ENCODE peak calls at places on chromosomes 12 and 14, in ten cellular contexts. J, U, G, M, D, A, O, F, S and W are unnamed samples.

GRCh38 chr12:49133014-49133413 is 1.8 kb upstream of the TUBA1B start:
- DNase-seq in J (no peak), U (no peak), G (no peak), M (no peak), D (no peak), A (no peak), O (no peak), F (no peak), S (no peak), W (no peak)

GRCh38 chr12:52238206-52238840 is 5.3 kb downstream of the KRT7 start:
- DNase-seq in J (peak; percentile 4), U (peak; percentile 44), G (no peak), M (no peak), D (no peak), A (no peak), O (peak; percentile 50), F (no peak), S (no peak), W (no peak)

GRCh38 chr12:127125607-127126259 is 1141.2 kb upstream of the TMEM132C start:
- DNase-seq in J (no peak), U (peak; percentile 30), G (peak; percentile 97), M (peak; percentile 35), D (no peak), A (no peak), O (peak; percentile 20), F (peak; percentile 70), S (no peak), W (no peak)

GRCh38 chr12:16526693-16527092 is 79.3 kb downstream of the LMO3 start:
- DNase-seq in J (no peak), U (peak; percentile 93), G (peak; percentile 2), M (peak; percentile 51), D (no peak), A (no peak), O (peak; percentile 90), F (peak; percentile 8), S (no peak), W (no peak)

GRCh38 chr14:81137316-81137715 is 83.4 kb downstream of the GTF2A1 start:
- DNase-seq in J (no peak), U (peak; percentile 22), G (no peak), M (peak; percentile 17), D (no peak), A (no peak), O (peak; percentile 17), F (peak; percentile 50), S (no peak), W (no peak)

GRCh38 chr12:129202109-129202814 is 349.0 kb downstream of the GLT1D1 start:
- DNase-seq in J (no peak), U (no peak), G (no peak), M (no peak), D (no peak), A (no peak), O (no peak), F (no peak), S (no peak), W (no peak)

GRCh38 chr14:66600416-66600815 is 92.5 kb downstream of the GPHN start:
- DNase-seq in J (no peak), U (peak; percentile 62), G (no peak), M (no peak), D (no peak), A (no peak), O (peak; percentile 57), F (peak; percentile 24), S (no peak), W (no peak)

GRCh38 chr14:26765768-26766550 is 168.1 kb upstream of the NOVA1 start:
- DNase-seq in J (no peak), U (peak; percentile 93), G (no peak), M (no peak), D (no peak), A (no peak), O (peak; percentile 91), F (peak; percentile 93), S (no peak), W (no peak)

GRCh38 chr12:81329088-81329487 is 251.2 kb downstream of the ACSS3 start:
- DNase-seq in J (no peak), U (peak; percentile 5), G (no peak), M (no peak), D (peak; percentile 30), A (peak; percentile 35), O (peak; percentile 6), F (no peak), S (peak; percentile 15), W (no peak)

GRCh38 chr12:90245396-90245795 is 536.8 kb upstream of the ATP2B1 start:
- DNase-seq in J (no peak), U (no peak), G (no peak), M (no peak), D (no peak), A (no peak), O (no peak), F (no peak), S (no peak), W (no peak)

GRCh38 chr12:95335948-95336347 is 118.3 kb downstream of the VEZT start:
- DNase-seq in J (no peak), U (no peak), G (no peak), M (peak; percentile 44), D (no peak), A (no peak), O (no peak), F (no peak), S (no peak), W (no peak)

GRCh38 chr14:104587641-104588040 is 8.1 kb downstream of the C14orf180 start:
- DNase-seq in J (no peak), U (no peak), G (no peak), M (no peak), D (no peak), A (no peak), O (no peak), F (no peak), S (no peak), W (no peak)

GRCh38 chr12:54217774-54218221 is 29.0 kb upstream of the SMUG1 start:
- DNase-seq in J (no peak), U (peak; percentile 24), G (no peak), M (no peak), D (peak; percentile 49), A (peak; percentile 39), O (peak; percentile 47), F (no peak), S (no peak), W (peak; percentile 57)

GRCh38 chr12:128871516-128871892 is 18.2 kb downstream of the GLT1D1 start:
- DNase-seq in J (no peak), U (no peak), G (no peak), M (no peak), D (no peak), A (no peak), O (no peak), F (no peak), S (no peak), W (no peak)

GRCh38 chr12:49019120-49019430 is 499 bp upstream of the PRKAG1 start:
- DNase-seq in J (no peak), U (no peak), G (no peak), M (no peak), D (no peak), A (no peak), O (no peak), F (no peak), S (no peak), W (no peak)

GRCh38 chr12:5557906-5558305 is 126.0 kb downstream of the NTF3 start:
- DNase-seq in J (no peak), U (no peak), G (no peak), M (no peak), D (no peak), A (no peak), O (no peak), F (no peak), S (no peak), W (no peak)

GRCh38 chr12:5561843-5562242 is 129.9 kb downstream of the NTF3 start:
- DNase-seq in J (no peak), U (no peak), G (no peak), M (no peak), D (no peak), A (no peak), O (no peak), F (no peak), S (no peak), W (no peak)

GRCh38 chr12:5562581-5562980 is 130.7 kb downstream of the NTF3 start:
- DNase-seq in J (no peak), U (no peak), G (no peak), M (no peak), D (no peak), A (no peak), O (no peak), F (no peak), S (no peak), W (no peak)

GRCh38 chr12:5560242-5560641 is 128.3 kb downstream of the NTF3 start:
- DNase-seq in J (no peak), U (no peak), G (no peak), M (no peak), D (no peak), A (no peak), O (no peak), F (no peak), S (no peak), W (no peak)

GRCh38 chr12:5561057-5561456 is 129.1 kb downstream of the NTF3 start:
- DNase-seq in J (no peak), U (no peak), G (peak; percentile 27), M (no peak), D (no peak), A (no peak), O (no peak), F (no peak), S (no peak), W (no peak)
- TF ChIP-seq CTCF in J (no peak), U (no peak), G (no peak), M (no peak), D (no peak), A (no peak), O (no peak), F (no peak), S (peak; percentile 22), W (no peak)

GRCh38 chr14:91649930-91650329 is 82.0 kb downstream of the CATSPERB start:
- DNase-seq in J (peak; percentile 39), U (peak; percentile 65), G (peak; percentile 26), M (peak; percentile 5), D (peak; percentile 8), A (peak; percentile 27), O (peak; percentile 52), F (peak; percentile 28), S (no peak), W (no peak)
- TF ChIP-seq CTCF in J (peak; percentile 58), U (peak; percentile 62), G (peak; percentile 51), M (peak; percentile 22), D (peak; percentile 63), A (peak; percentile 19), O (peak; percentile 37), F (no peak), S (peak; percentile 51), W (peak; percentile 18)

GRCh38 chr14:86038401-86038985 is 508.5 kb downstream of the FLRT2 start:
- DNase-seq in J (peak; percentile 22), U (peak; percentile 74), G (no peak), M (peak; percentile 16), D (peak; percentile 67), A (peak; percentile 31), O (peak; percentile 76), F (peak; percentile 14), S (peak; percentile 33), W (no peak)
- TF ChIP-seq CTCF in J (peak; percentile 71), U (peak; percentile 76), G (peak; percentile 39), M (peak; percentile 79), D (peak; percentile 82), A (peak; percentile 59), O (peak; percentile 86), F (peak; percentile 77), S (peak; percentile 78), W (no peak)

DNA sequence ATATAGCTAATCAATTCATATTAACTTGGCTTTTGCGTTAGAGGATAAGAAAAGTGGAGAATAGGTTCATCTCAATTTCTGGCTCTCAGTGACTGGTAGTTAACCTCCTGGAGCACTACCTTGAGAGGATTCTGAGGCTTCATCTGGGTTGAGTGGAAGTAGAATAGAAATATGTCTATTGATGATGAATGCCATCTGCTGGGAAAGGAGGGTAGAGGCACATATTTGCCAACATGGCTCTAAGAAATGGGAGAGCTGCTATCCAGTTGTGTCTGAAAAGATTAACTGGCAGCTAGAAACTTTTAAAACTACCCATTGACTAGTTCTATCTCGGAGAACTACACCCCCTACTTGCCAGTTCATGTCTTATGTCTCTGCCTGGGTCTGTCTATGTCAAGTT is 530.1 kb downstream of the NRXN3 start:
- DNase-seq in J (no peak), U (no peak), G (no peak), M (no peak), D (no peak), A (no peak), O (no peak), F (no peak), S (no peak), W (no peak)
- TF ChIP-seq CTCF in J (no peak), U (no peak), G (no peak), M (no peak), D (no peak), A (no peak), O (no peak), F (no peak), S (no peak), W (no peak)